ENCODE peak calls at places on chromosomes 16 and 17, in six cellular contexts. P, B, J, O, C and T are unnamed samples.

GRCh38 chr17:27551701-27552466 is 79.1 kb upstream of the LGALS9 start:
- DNase-seq in P (no peak), B (no peak), J (peak; percentile 83), O (no peak), C (peak; percentile 66), T (no peak)

GRCh38 chr16:69761983-69762842 is at the start of gene WWP2:
- DNase-seq in P (peak; percentile 32), B (no peak), J (peak; percentile 77), O (peak; percentile 93), C (peak; percentile 89), T (peak; percentile 19)

GRCh38 chr16:72295914-72296313 is 124.0 kb upstream of the PMFBP1 start:
- DNase-seq in P (no peak), B (no peak), J (no peak), O (no peak), C (no peak), T (no peak)

GRCh38 chr17:81277421-81277820 is 17.7 kb downstream of the SLC38A10 start:
- DNase-seq in P (no peak), B (no peak), J (no peak), O (peak; percentile 99), C (peak; percentile 64), T (no peak)

GRCh38 chr16:88639231-88640038 is 1.1 kb downstream of the IL17C start:
- DNase-seq in P (no peak), B (no peak), J (no peak), O (peak; percentile 75), C (peak; percentile 77), T (no peak)

GRCh38 chr17:37079735-37080134 is 131.0 kb downstream of the AATF start:
- DNase-seq in P (no peak), B (no peak), J (no peak), O (no peak), C (no peak), T (no peak)

GRCh38 chr17:81040791-81041337 is 5.9 kb downstream of the BAIAP2 start:
- DNase-seq in P (no peak), B (no peak), J (peak; percentile 11), O (peak; percentile 77), C (no peak), T (no peak)

GRCh38 chr17:42142371-42142896 is 12.4 kb downstream of the RAB5C start:
- DNase-seq in P (no peak), B (peak; percentile 56), J (no peak), O (no peak), C (no peak), T (no peak)

GRCh38 chr17:72592242-72592966 is 471.6 kb downstream of the SOX9 start:
- DNase-seq in P (no peak), B (no peak), J (peak; percentile 95), O (peak; percentile 99), C (peak; percentile 92), T (peak; percentile 65)

GRCh38 chr16:50059669-50060068 is 6.1 kb upstream of the HEATR3 start:
- DNase-seq in P (no peak), B (no peak), J (no peak), O (no peak), C (no peak), T (no peak)

GRCh38 chr17:51833045-51833444 is 325.5 kb downstream of the CA10 start:
- DNase-seq in P (no peak), B (no peak), J (no peak), O (no peak), C (no peak), T (no peak)

GRCh38 chr17:74163836-74164235 is 39.6 kb upstream of the RPL38 start:
- DNase-seq in P (no peak), B (no peak), J (no peak), O (no peak), C (no peak), T (no peak)

GRCh38 chr17:3531266-3532101 is 26.1 kb downstream of the TRPV3 start:
- DNase-seq in P (no peak), B (no peak), J (no peak), O (no peak), C (no peak), T (no peak)

GRCh38 chr16:78216166-78216745 is 116.8 kb downstream of the WWOX start:
- DNase-seq in P (no peak), B (no peak), J (no peak), O (no peak), C (no peak), T (no peak)

GRCh38 chr16:53457670-53458069 is 23.4 kb downstream of the RBL2 start:
- DNase-seq in P (no peak), B (no peak), J (no peak), O (no peak), C (no peak), T (no peak)

GRCh38 chr17:43636446-43636845 is 25.3 kb downstream of the MEOX1 start:
- DNase-seq in P (no peak), B (no peak), J (no peak), O (no peak), C (no peak), T (no peak)

GRCh38 chr16:20952144-20952797 is 51.7 kb downstream of the LYRM1 start:
- DNase-seq in P (no peak), B (no peak), J (peak; percentile 58), O (no peak), C (no peak), T (no peak)

GRCh38 chr16:31705371-31705770 is 168.2 kb upstream of the ZNF267 start:
- DNase-seq in P (no peak), B (no peak), J (no peak), O (no peak), C (no peak), T (no peak)

GRCh38 chr17:40707720-40708119 is 4.2 kb upstream of the KRT24 start:
- DNase-seq in P (no peak), B (no peak), J (peak; percentile 39), O (no peak), C (no peak), T (no peak)

GRCh38 chr17:7351665-7352558 is at the start of gene KCTD11:
- DNase-seq in P (peak; percentile 70), B (peak; percentile 62), J (peak; percentile 92), O (peak; percentile 89), C (peak; percentile 95), T (peak; percentile 97)

DNA sequence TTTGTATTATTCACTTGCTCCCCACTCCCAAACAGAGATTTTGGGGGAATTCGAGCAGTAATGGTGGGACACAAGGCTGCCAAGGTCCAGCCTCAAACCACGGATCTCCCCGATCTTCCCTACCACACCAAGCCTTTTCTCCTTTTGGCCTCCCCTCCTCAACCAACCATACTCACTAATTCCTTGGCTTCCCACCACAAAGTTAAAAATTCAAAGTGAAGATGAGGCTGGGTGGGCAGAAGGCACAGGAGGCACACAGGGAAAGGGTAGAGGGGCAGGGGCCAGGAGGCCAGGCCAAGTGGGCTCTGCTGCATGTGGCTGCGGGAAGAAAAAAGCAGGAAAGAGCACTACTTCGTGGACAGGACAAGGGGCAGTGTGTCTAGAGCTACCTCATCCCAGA is 15.2 kb downstream of the HOXB4 start:
- DNase-seq in P (no peak), B (no peak), J (no peak), O (no peak), C (peak; percentile 9), T (no peak)
- TF ChIP-seq CTCF in P (no peak), B (no peak), J (no peak), O (no peak), C (no peak), T (no peak)

DNA sequence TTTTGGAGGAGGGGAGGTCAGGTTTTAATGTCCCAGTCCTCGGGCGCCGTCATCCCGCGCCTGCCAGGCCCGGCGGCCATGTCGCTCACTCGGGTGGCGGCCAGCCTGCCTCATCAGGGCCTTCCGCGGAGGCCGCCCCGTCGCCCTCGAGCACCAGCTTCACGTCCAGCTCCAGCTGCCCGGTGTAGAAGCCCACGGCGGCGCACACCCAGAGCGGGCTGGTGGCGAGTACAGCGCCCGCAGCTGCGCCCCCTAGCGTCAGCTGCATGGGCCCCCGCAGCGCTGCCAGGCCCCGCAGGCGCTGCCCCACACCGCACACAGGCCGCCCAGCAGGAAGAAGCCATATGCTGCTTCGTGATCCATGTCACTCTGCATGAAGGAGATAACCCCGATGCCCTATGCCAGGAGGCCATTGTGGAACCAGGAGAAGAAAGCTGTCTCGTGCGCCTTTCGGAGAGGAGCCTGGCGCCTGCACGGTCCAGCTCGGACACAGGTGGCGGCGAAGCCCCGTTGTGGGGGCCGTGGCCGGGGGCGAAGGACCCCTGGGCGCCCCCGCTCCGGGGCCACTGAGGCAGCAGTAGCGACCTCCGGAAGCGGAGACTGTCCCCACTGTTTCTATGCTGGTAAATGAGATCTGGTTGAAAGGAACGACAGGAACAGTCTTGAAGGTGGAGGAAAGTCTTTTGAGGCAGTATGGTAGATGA is 9.6 kb downstream of the AP2B1 start:
- DNase-seq in P (no peak), B (no peak), J (no peak), O (peak; percentile 26), C (no peak), T (no peak)
- TF ChIP-seq CTCF in P (no peak), B (no peak), J (no peak), O (peak; percentile 18), C (no peak), T (no peak)

GRCh38 chr17:32588135-32588534 is 101.3 kb downstream of the CDK5R1 start:
- DNase-seq in P (no peak), B (no peak), J (no peak), O (no peak), C (no peak), T (no peak)

GRCh38 chr17:32591428-32591827 is 104.6 kb downstream of the CDK5R1 start:
- DNase-seq in P (no peak), B (no peak), J (no peak), O (no peak), C (no peak), T (no peak)

GRCh38 chr17:32586666-32587065 is 99.9 kb downstream of the CDK5R1 start:
- DNase-seq in P (no peak), B (no peak), J (peak; percentile 8), O (no peak), C (no peak), T (no peak)

GRCh38 chr17:32590974-32591373 is 104.2 kb downstream of the CDK5R1 start:
- DNase-seq in P (no peak), B (no peak), J (no peak), O (no peak), C (no peak), T (no peak)

DNA sequence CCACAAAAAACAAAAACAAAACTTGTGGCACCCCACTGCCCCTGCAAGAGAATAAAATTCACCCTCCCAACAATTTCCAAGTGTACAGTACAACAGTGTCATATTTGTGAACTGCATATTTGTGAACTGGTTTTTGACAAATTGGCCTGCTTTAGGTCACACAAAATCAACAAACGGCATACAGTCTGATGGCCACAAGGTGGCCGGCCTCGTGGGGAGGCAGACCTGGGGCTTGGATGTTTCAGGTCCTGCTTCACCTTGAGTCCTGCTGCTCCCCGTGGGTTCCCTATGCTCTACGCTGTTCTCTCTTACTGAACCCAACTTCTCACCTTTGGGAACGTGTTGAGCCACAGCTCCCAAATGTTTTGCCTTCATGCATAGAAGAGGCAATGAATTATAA is 102.2 kb downstream of the CDK5R1 start:
- DNase-seq in P (no peak), B (no peak), J (peak; percentile 33), O (peak; percentile 23), C (no peak), T (no peak)
- TF ChIP-seq CTCF in P (no peak), B (no peak), J (peak; percentile 47), O (peak; percentile 24), C (no peak), T (peak; percentile 9)

DNA sequence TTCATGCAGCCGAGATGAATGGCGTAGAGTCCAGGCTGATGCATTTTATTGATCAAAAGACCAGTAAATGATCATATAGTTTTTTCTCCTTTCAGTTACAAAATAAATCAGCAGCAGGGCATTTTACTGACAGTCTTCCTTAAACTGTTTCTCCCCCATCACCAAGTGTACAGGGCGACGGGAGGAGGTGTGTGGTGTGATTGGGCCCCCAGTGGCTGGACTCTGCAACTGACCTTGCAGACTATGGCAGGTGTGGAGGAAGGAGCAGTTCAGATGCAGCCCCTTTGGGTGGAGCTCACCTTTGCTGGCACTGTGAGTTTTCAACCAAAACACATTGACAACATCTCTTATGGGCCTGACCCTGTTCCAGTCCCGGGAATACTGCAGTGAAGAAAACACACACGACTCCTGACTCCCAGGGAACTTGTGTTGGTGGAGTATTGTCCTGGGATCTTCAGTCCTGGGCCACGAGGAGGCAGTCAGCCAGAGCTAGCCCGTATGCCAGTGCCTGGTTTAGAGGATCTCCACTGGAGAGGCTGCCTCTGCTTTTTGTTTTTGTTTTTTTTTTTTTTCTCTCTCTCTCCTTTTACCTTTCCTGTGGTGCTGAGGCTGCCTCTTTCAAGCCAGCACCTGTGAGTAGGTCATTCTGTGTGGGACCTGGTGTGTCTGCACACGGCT is 29.8 kb downstream of the KIAA0513 start:
- DNase-seq in P (no peak), B (no peak), J (peak; percentile 17), O (no peak), C (no peak), T (no peak)
- TF ChIP-seq CTCF in P (no peak), B (peak; percentile 21), J (peak; percentile 52), O (peak; percentile 43), C (peak; percentile 4), T (no peak)